ENCODE peak calls at places on chromosomes 12 and 14, in six cellular contexts. U is Calu3, J is ELR, P is head of caudate nucleus, H is activated T-cell treated with anti-CD3 and anti-CD28 coated beads for 48 hours, E is CD14-positive monocyte. Q is an unnamed sample.

GRCh38 chr12:86713121-86713520 is 456.9 kb upstream of the MGAT4C start:
- DNase-seq in U (no peak), J (no peak), P (no peak), H (no peak), E (no peak), Q (no peak)

GRCh38 chr12:122363782-122364181 is 58.7 kb downstream of the CLIP1 start:
- DNase-seq in U (no peak), J (no peak), P (no peak), H (no peak), E (no peak), Q (no peak)

GRCh38 chr14:69287096-69287991 is 27.4 kb downstream of the GALNT16 start:
- DNase-seq in U (no peak), J (peak), P (no peak), H (no peak), E (no peak), Q (no peak)

GRCh38 chr14:85529803-85530574 is at the start of gene FLRT2:
- DNase-seq in U (no peak), J (peak), P (peak), H (no peak), E (no peak), Q (peak)

GRCh38 chr12:108860443-108860842 is 3.1 kb upstream of the SSH1 start:
- DNase-seq in U (no peak), J (no peak), P (no peak), H (no peak), E (no peak), Q (no peak)

GRCh38 chr14:79161576-79161975 is 991.4 kb downstream of the NRXN3 start:
- DNase-seq in U (no peak), J (peak), P (no peak), H (no peak), E (no peak), Q (no peak)

GRCh38 chr12:4211372-4211771 is 62.2 kb upstream of the CCND2 start:
- DNase-seq in U (no peak), J (no peak), P (no peak), H (no peak), E (no peak), Q (no peak)

GRCh38 chr12:117284160-117284559 is 77.3 kb downstream of the NOS1 start:
- DNase-seq in U (no peak), J (no peak), P (no peak), H (no peak), E (no peak), Q (no peak)

GRCh38 chr14:91267965-91268437 is 23.5 kb upstream of the GPR68 start:
- DNase-seq in U (no peak), J (no peak), P (no peak), H (no peak), E (no peak), Q (no peak)

GRCh38 chr14:77612011-77612620 is 4.3 kb downstream of the SPTLC2 start:
- DNase-seq in U (no peak), J (peak), P (no peak), H (no peak), E (no peak), Q (no peak)

Q was measured in AG09319.